ENCODE peak calls at places on chromosome 14, in seven cellular contexts. One of them, this sample, is unnamed.

GRCh38 chr14:47060050-47060449 is 408.5 kb upstream of the RPL10L start:
- ATAC-seq in Right ventricle myocardium superior: no peak
- ATAC-seq in left cardiac atrium: no peak
- ATAC-seq in right cardiac atrium: no peak
- ATAC-seq in stimulated activated naive CD8-positive, alpha-beta T cell treated with anti-CD3 and anti-CD28 coated beads, Interleukin-15, amount 100 ng/mL, for 72 hours: no peak
- ATAC-seq in heart left ventricle: no peak
- ATAC-seq in CD8-positive, alpha-beta T cell: no peak
- ATAC-seq in this sample: no peak

GRCh38 chr14:105015905-105016304 is 5.0 kb downstream of the CDCA4 start:
- ATAC-seq in Right ventricle myocardium superior: no peak
- ATAC-seq in right cardiac atrium: no peak
- ATAC-seq in heart left ventricle: no peak
- ATAC-seq in CD8-positive, alpha-beta T cell: no peak
- ATAC-seq in stimulated activated naive CD8-positive, alpha-beta T cell treated with anti-CD3 and anti-CD28 coated beads, Interleukin-15, amount 100 ng/mL, for 72 hours: no peak
- ATAC-seq in left cardiac atrium: no peak
- ATAC-seq in this sample: no peak

GRCh38 chr14:52937869-52938268 is 13.0 kb downstream of the FERMT2 start:
- ATAC-seq in stimulated activated naive CD8-positive, alpha-beta T cell treated with anti-CD3 and anti-CD28 coated beads, Interleukin-15, amount 100 ng/mL, for 72 hours: no peak
- ATAC-seq in left cardiac atrium: no peak
- ATAC-seq in CD8-positive, alpha-beta T cell: no peak
- ATAC-seq in Right ventricle myocardium superior: no peak
- ATAC-seq in right cardiac atrium: no peak
- ATAC-seq in heart left ventricle: no peak
- ATAC-seq in this sample: no peak

GRCh38 chr14:71693373-71693772 is 238.9 kb upstream of the RGS6 start:
- ATAC-seq in stimulated activated naive CD8-positive, alpha-beta T cell treated with anti-CD3 and anti-CD28 coated beads, Interleukin-15, amount 100 ng/mL, for 72 hours: no peak
- ATAC-seq in left cardiac atrium: no peak
- ATAC-seq in Right ventricle myocardium superior: no peak
- ATAC-seq in right cardiac atrium: no peak
- ATAC-seq in heart left ventricle: no peak
- ATAC-seq in CD8-positive, alpha-beta T cell: no peak
- ATAC-seq in this sample: no peak

GRCh38 chr14:61460853-61461611 is 139.7 kb downstream of the PRKCH start:
- ATAC-seq in right cardiac atrium: peak
- ATAC-seq in CD8-positive, alpha-beta T cell: peak
- ATAC-seq in left cardiac atrium: no peak
- ATAC-seq in Right ventricle myocardium superior: no peak
- ATAC-seq in heart left ventricle: no peak
- ATAC-seq in stimulated activated naive CD8-positive, alpha-beta T cell treated with anti-CD3 and anti-CD28 coated beads, Interleukin-15, amount 100 ng/mL, for 72 hours: peak
- ATAC-seq in this sample: no peak

GRCh38 chr14:61573748-61574513 is 121.4 kb upstream of the HIF1A start:
- ATAC-seq in left cardiac atrium: no peak
- ATAC-seq in CD8-positive, alpha-beta T cell: no peak
- ATAC-seq in right cardiac atrium: no peak
- ATAC-seq in stimulated activated naive CD8-positive, alpha-beta T cell treated with anti-CD3 and anti-CD28 coated beads, Interleukin-15, amount 100 ng/mL, for 72 hours: no peak
- ATAC-seq in Right ventricle myocardium superior: no peak
- ATAC-seq in heart left ventricle: no peak
- ATAC-seq in this sample: peak

GRCh38 chr14:35231207-35231755 is 60.9 kb upstream of the PSMA6 start:
- ATAC-seq in heart left ventricle: no peak
- ATAC-seq in stimulated activated naive CD8-positive, alpha-beta T cell treated with anti-CD3 and anti-CD28 coated beads, Interleukin-15, amount 100 ng/mL, for 72 hours: no peak
- ATAC-seq in Right ventricle myocardium superior: no peak
- ATAC-seq in right cardiac atrium: no peak
- ATAC-seq in CD8-positive, alpha-beta T cell: no peak
- ATAC-seq in left cardiac atrium: no peak
- ATAC-seq in this sample: no peak

GRCh38 chr14:38053684-38054083 is 154.0 kb upstream of the SSTR1 start:
- ATAC-seq in heart left ventricle: no peak
- ATAC-seq in right cardiac atrium: no peak
- ATAC-seq in stimulated activated naive CD8-positive, alpha-beta T cell treated with anti-CD3 and anti-CD28 coated beads, Interleukin-15, amount 100 ng/mL, for 72 hours: no peak
- ATAC-seq in left cardiac atrium: no peak
- ATAC-seq in CD8-positive, alpha-beta T cell: no peak
- ATAC-seq in Right ventricle myocardium superior: no peak
- ATAC-seq in this sample: no peak

GRCh38 chr14:72692678-72693077 is 201.2 kb downstream of the DPF3 start:
- ATAC-seq in left cardiac atrium: peak
- ATAC-seq in stimulated activated naive CD8-positive, alpha-beta T cell treated with anti-CD3 and anti-CD28 coated beads, Interleukin-15, amount 100 ng/mL, for 72 hours: no peak
- ATAC-seq in heart left ventricle: peak
- ATAC-seq in CD8-positive, alpha-beta T cell: no peak
- ATAC-seq in Right ventricle myocardium superior: peak
- ATAC-seq in right cardiac atrium: peak
- ATAC-seq in this sample: no peak

GRCh38 chr14:54191846-54192245 is 205.0 kb upstream of the CDKN3 start:
- ATAC-seq in left cardiac atrium: no peak
- ATAC-seq in Right ventricle myocardium superior: no peak
- ATAC-seq in stimulated activated naive CD8-positive, alpha-beta T cell treated with anti-CD3 and anti-CD28 coated beads, Interleukin-15, amount 100 ng/mL, for 72 hours: no peak
- ATAC-seq in heart left ventricle: no peak
- ATAC-seq in right cardiac atrium: no peak
- ATAC-seq in CD8-positive, alpha-beta T cell: no peak
- ATAC-seq in this sample: no peak

GRCh38 chr14:39621223-39621622 is 189.0 kb upstream of the FBXO33 start:
- ATAC-seq in heart left ventricle: no peak
- ATAC-seq in stimulated activated naive CD8-positive, alpha-beta T cell treated with anti-CD3 and anti-CD28 coated beads, Interleukin-15, amount 100 ng/mL, for 72 hours: no peak
- ATAC-seq in left cardiac atrium: no peak
- ATAC-seq in right cardiac atrium: no peak
- ATAC-seq in CD8-positive, alpha-beta T cell: no peak
- ATAC-seq in Right ventricle myocardium superior: no peak
- ATAC-seq in this sample: no peak

GRCh38 chr14:68359862-68360552 is 432.9 kb downstream of the ZFP36L1 start:
- ATAC-seq in CD8-positive, alpha-beta T cell: no peak
- ATAC-seq in Right ventricle myocardium superior: peak
- ATAC-seq in right cardiac atrium: peak
- ATAC-seq in heart left ventricle: peak
- ATAC-seq in stimulated activated naive CD8-positive, alpha-beta T cell treated with anti-CD3 and anti-CD28 coated beads, Interleukin-15, amount 100 ng/mL, for 72 hours: no peak
- ATAC-seq in left cardiac atrium: peak
- ATAC-seq in this sample: peak

GRCh38 chr14:45679852-45680251 is 426.9 kb upstream of the MIS18BP1 start:
- ATAC-seq in CD8-positive, alpha-beta T cell: no peak
- ATAC-seq in heart left ventricle: no peak
- ATAC-seq in stimulated activated naive CD8-positive, alpha-beta T cell treated with anti-CD3 and anti-CD28 coated beads, Interleukin-15, amount 100 ng/mL, for 72 hours: no peak
- ATAC-seq in Right ventricle myocardium superior: no peak
- ATAC-seq in right cardiac atrium: no peak
- ATAC-seq in left cardiac atrium: no peak
- ATAC-seq in this sample: no peak